ENCODE peak calls at places on chromosomes 6 and 20, in ten cellular contexts. K is mammary epithelial cell, M is WERI-Rb-1, O is AG04450, Z is A673, G is tibial artery, D is GM12865, T is astrocyte of the spinal cord, S is pancreas, H is Peyer's patch. P is an unnamed sample.

GRCh38 chr20:31691646-31692275 is 30.9 kb downstream of the BCL2L1 start:
- DNase-seq in S (no peak), O (no peak), G (no peak), H (no peak), Z (peak), M (no peak), D (peak), K (no peak), T (peak), P (no peak)

GRCh38 chr6:33080127-33081089 is 4.6 kb downstream of the HLA-DPB1 start:
- DNase-seq in S (peak), K (peak), M (peak), D (no peak), O (no peak), H (peak), G (peak), Z (peak), T (peak), P (peak)

GRCh38 chr20:47878601-47879004 is 93.3 kb upstream of the SULF2 start:
- DNase-seq in H (no peak), K (peak), G (no peak), T (no peak), S (no peak), M (peak), O (no peak), Z (no peak), D (no peak), P (no peak)

GRCh38 chr6:42403415-42403814 is 48.3 kb downstream of the TRERF1 start:
- DNase-seq in Z (no peak), M (no peak), D (no peak), T (peak), K (peak), H (peak), O (no peak), G (no peak), S (no peak), P (no peak)

GRCh38 chr6:37731888-37732287 is 34.2 kb upstream of the MDGA1 start:
- DNase-seq in G (no peak), Z (no peak), T (no peak), D (peak), K (no peak), S (no peak), O (no peak), H (peak), M (no peak), P (no peak)

GRCh38 chr6:54609986-54610385 is 236.6 kb upstream of the FAM83B start:
- DNase-seq in O (no peak), K (no peak), H (no peak), M (no peak), D (no peak), T (no peak), Z (no peak), S (no peak), G (no peak), P (no peak)

GRCh38 chr20:62069741-62070216 is 4.1 kb upstream of the TAF4 start:
- DNase-seq in M (no peak), S (no peak), T (peak), D (no peak), K (no peak), H (peak), O (no peak), G (no peak), Z (no peak), P (no peak)

GRCh38 chr6:33742092-33742491 is 4.6 kb downstream of the IP6K3 start:
- DNase-seq in M (no peak), S (no peak), K (no peak), G (no peak), T (no peak), D (no peak), Z (no peak), O (no peak), H (no peak), P (no peak)

GRCh38 chr20:53943522-53944291 is 126.7 kb downstream of the BCAS1 start:
- DNase-seq in H (peak), G (no peak), Z (peak), O (no peak), M (no peak), S (no peak), T (peak), D (peak), K (no peak), P (no peak)

GRCh38 chr6:90790058-90790457 is 203.2 kb upstream of the MAP3K7 start:
- DNase-seq in G (no peak), O (no peak), K (peak), M (no peak), S (no peak), D (no peak), T (peak), Z (no peak), H (no peak), P (no peak)

GRCh38 chr6:168163096-168163731 is 84.2 kb upstream of the FRMD1 start:
- DNase-seq in H (no peak), T (no peak), O (no peak), K (no peak), Z (no peak), G (no peak), D (no peak), M (no peak), S (no peak), P (no peak)

GRCh38 chr20:59010995-59011873 is 4.2 kb upstream of the CTSZ start:
- DNase-seq in Z (no peak), H (peak), D (no peak), M (no peak), O (peak), G (peak), K (peak), S (peak), T (peak), P (no peak)

GRCh38 chr20:36825374-36826104 is 50.4 kb upstream of the TLDC2 start:
- DNase-seq in O (no peak), S (no peak), H (no peak), T (no peak), Z (no peak), M (no peak), K (no peak), D (no peak), G (no peak), P (no peak)

GRCh38 chr20:13510837-13511488 is 127.8 kb downstream of the TASP1 start:
- DNase-seq in D (no peak), S (no peak), Z (no peak), H (no peak), O (no peak), K (no peak), T (no peak), M (no peak), G (peak), P (no peak)

GRCh38 chr6:44831002-44831610 is 443.6 kb downstream of the CDC5L start:
- DNase-seq in D (no peak), Z (no peak), H (no peak), G (no peak), T (peak), S (no peak), M (peak), K (no peak), O (no peak), P (no peak)

GRCh38 chr6:134288538-134289203 is 29.2 kb downstream of the SGK1 start:
- DNase-seq in S (no peak), G (no peak), M (no peak), H (no peak), K (peak), D (peak), Z (peak), T (peak), O (peak), P (no peak)

GRCh38 chr6:39896701-39897100 is 37.6 kb downstream of the MOCS1 start:
- DNase-seq in H (no peak), Z (no peak), G (peak), K (no peak), M (no peak), T (no peak), O (no peak), S (no peak), D (no peak), P (no peak)

GRCh38 chr6:18226451-18226850 is 37.9 kb downstream of the DEK start:
- DNase-seq in O (peak), G (no peak), T (peak), Z (no peak), M (no peak), K (peak), H (no peak), D (no peak), S (no peak), P (no peak)

GRCh38 chr6:125356888-125357287 is 55.1 kb upstream of the HDDC2 start:
- DNase-seq in T (no peak), S (no peak), D (no peak), K (no peak), Z (no peak), M (no peak), H (no peak), G (no peak), O (no peak), P (no peak)

GRCh38 chr6:6806793-6807518 is 218.4 kb downstream of the LY86 start:
- DNase-seq in H (peak), O (no peak), M (no peak), T (no peak), G (peak), D (peak), K (no peak), S (no peak), Z (no peak), P (peak)

GRCh38 chr6:78908621-78909020 is 41.3 kb downstream of the IRAK1BP1 start:
- DNase-seq in T (no peak), S (no peak), G (no peak), D (no peak), Z (no peak), K (peak), H (no peak), M (no peak), O (no peak), P (no peak)

GRCh38 chr6:131182991-131183425 is 47.7 kb downstream of the AKAP7 start:
- DNase-seq in D (peak), O (no peak), K (no peak), H (peak), G (no peak), S (no peak), T (peak), Z (peak), M (no peak), P (no peak)

GRCh38 chr6:13272131-13273046 is 55.9 kb downstream of the TBC1D7 start:
- DNase-seq in M (no peak), O (no peak), S (no peak), D (peak), H (peak), Z (no peak), K (no peak), T (no peak), G (peak), P (peak)

GRCh38 chr6:14108571-14109410 is 8.8 kb upstream of the CD83 start:
- DNase-seq in M (no peak), D (peak), K (peak), S (no peak), G (peak), Z (no peak), H (peak), T (no peak), O (no peak), P (no peak)

GRCh38 chr6:15817100-15817499 is 154.3 kb upstream of the DTNBP1 start:
- DNase-seq in M (peak), T (no peak), G (no peak), H (no peak), S (no peak), Z (no peak), D (no peak), O (no peak), K (no peak), P (no peak)

GRCh38 chr6:142846883-142847287 is 98.1 kb downstream of the HIVEP2 start:
- DNase-seq in T (peak), K (peak), S (no peak), G (peak), D (peak), O (peak), Z (peak), H (no peak), M (peak), P (no peak)

GRCh38 chr6:29797120-29797519 is 30.5 kb upstream of the HLA-G start:
- DNase-seq in M (peak), H (no peak), O (no peak), Z (no peak), K (peak), D (no peak), S (no peak), G (peak), T (no peak), P (no peak)

GRCh38 chr6:123091091-123091895 is 95.3 kb downstream of the CLVS2 start:
- DNase-seq in T (peak), Z (no peak), K (peak), M (no peak), H (no peak), G (no peak), O (no peak), S (no peak), D (no peak), P (no peak)

GRCh38 chr6:75947935-75948334 is 124.5 kb downstream of the IMPG1 start:
- DNase-seq in T (no peak), M (no peak), O (no peak), G (no peak), Z (no peak), S (no peak), H (no peak), K (no peak), D (no peak), P (no peak)

GRCh38 chr20:57329608-57330221 is at the start of gene SPO11:
- DNase-seq in G (no peak), H (no peak), T (no peak), S (no peak), D (no peak), Z (no peak), M (peak), K (no peak), O (no peak), P (no peak)

GRCh38 chr20:46545077-46545826 is 5.2 kb downstream of the OCSTAMP start:
- DNase-seq in T (no peak), S (no peak), G (no peak), M (no peak), H (no peak), D (peak), K (no peak), O (no peak), Z (no peak), P (no peak)

GRCh38 chr6:31531771-31532643 is 3.2 kb downstream of the MCCD1 start:
- DNase-seq in S (no peak), T (no peak), D (no peak), Z (no peak), M (no peak), O (no peak), G (no peak), H (no peak), K (no peak), P (no peak)

GRCh38 chr6:31531162-31531561 is 2.4 kb downstream of the MCCD1 start:
- DNase-seq in H (no peak), K (no peak), O (no peak), S (no peak), G (no peak), Z (no peak), M (no peak), T (no peak), D (no peak), P (no peak)

GRCh38 chr6:31529329-31530150 is 778 bp downstream of the MCCD1 start:
- DNase-seq in K (no peak), T (no peak), G (no peak), H (no peak), S (no peak), O (no peak), Z (no peak), M (peak), D (no peak), P (no peak)

GRCh38 chr6:31528821-31529328 is at the start of gene MCCD1:
- DNase-seq in H (no peak), Z (no peak), M (no peak), G (no peak), K (no peak), T (no peak), O (no peak), D (no peak), S (no peak), P (no peak)

DNA sequence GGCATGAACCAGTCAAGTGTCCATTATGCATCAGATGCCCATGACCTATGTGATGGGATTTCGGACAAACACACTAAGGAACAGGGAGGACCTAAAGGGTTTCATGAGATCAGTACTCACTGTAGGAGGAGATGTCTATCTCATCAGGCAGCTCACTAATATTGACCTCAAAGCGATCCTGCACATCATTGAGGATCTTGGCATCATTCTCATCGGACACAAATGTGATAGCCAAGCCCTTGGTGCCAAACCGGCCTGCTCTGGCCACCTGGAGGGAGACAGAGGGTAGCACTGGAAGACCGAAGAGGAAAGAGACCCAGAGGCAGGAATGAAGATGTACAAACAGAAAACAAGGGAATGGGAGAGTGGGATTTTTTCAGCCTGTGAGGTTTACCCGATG is 1.9 kb downstream of the MCCD1 start:
- DNase-seq in G (no peak), M (no peak), K (no peak), Z (no peak), T (no peak), H (no peak), S (no peak), O (no peak), D (no peak), P (no peak)
- TF ChIP-seq CTCF in G (no peak), M (peak), K (no peak), Z (no peak), T (no peak), H (no peak), S (no peak), O (no peak), D (no peak), P (no peak)

GRCh38 chr20:4978050-4978918 is 23.0 kb downstream of the SLC23A2 start:
- DNase-seq in O (no peak), H (no peak), Z (peak), M (peak), K (no peak), D (no peak), G (no peak), T (no peak), S (no peak), P (no peak)

GRCh38 chr20:4985658-4986057 is 15.7 kb downstream of the SLC23A2 start:
- DNase-seq in M (no peak), H (no peak), S (no peak), O (no peak), T (no peak), D (peak), G (no peak), Z (peak), K (no peak), P (no peak)

DNA sequence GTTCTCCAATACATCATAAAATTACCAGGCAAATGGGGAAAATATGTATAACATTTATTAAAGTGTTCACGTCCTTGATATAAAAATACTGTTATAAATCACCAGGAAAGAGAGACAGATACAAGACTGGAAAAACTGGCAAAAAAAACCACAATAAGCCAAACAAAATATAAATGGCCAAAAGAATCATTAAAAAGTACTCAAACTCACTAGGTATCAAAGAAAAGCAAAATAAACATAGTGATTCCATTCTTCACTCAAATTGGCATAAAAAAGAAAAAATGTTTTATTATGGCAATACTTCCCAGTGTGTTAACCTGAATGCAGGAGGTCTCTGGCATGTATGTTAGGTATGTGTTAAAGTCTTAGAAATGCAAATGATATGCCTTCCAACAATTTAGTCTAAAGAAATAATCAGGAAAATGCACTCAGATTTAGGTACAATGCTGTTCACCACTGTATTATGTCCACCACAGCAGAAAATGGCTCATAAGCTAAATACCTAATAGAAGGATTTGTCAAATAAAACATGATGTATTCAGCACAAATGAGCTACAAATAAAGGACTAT is 21.4 kb downstream of the SLC23A2 start:
- DNase-seq in D (no peak), Z (no peak), O (no peak), H (no peak), T (no peak), S (no peak), K (no peak), M (no peak), G (no peak), P (no peak)
- TF ChIP-seq CTCF in D (no peak), Z (no peak), O (no peak), H (no peak), T (no peak), S (no peak), K (no peak), M (no peak), G (no peak), P (no peak)

DNA sequence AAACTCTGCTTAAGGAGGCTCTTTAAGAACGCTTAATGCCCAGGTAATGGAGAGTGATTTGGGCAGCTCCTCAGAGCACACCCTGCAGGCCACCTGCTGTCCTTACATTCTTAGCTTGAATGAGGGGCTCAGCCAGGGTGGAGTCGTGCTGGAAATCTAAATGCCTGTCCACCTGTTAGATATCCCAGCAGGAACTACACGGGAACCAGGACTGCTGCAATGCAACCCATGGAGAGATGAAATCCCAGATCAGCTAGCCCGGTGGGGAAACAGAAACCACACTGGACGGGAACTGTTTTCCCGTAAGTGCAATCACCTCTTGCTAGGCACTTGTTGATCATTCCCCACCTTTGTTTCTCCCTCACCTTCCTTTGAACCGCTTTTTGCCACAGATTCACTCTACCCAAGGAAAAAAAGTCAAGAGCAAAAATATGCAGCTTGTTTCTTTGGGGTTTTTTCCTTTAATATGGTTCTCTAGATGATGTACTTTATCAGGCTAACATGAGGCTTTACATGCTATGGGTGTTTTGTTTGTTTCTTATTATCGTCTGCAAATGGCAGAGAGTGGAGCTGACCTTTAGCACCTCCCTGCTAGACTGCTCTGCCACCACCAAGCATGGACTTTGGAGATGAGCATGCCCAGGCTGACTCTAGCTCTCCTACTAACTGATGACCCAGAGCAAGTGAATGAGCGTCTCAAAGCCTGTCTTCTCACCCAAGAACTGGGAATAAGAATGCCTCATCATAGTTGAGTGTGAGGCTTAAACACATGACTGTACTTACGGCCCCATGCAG is 125.9 kb upstream of the TNFAIP3 start:
- DNase-seq in M (no peak), T (no peak), Z (no peak), O (no peak), S (no peak), D (no peak), G (no peak), H (no peak), K (no peak), P (no peak)
- TF ChIP-seq CTCF in M (peak), T (no peak), Z (no peak), O (no peak), S (no peak), D (peak), G (no peak), H (no peak), K (no peak), P (no peak)

DNA sequence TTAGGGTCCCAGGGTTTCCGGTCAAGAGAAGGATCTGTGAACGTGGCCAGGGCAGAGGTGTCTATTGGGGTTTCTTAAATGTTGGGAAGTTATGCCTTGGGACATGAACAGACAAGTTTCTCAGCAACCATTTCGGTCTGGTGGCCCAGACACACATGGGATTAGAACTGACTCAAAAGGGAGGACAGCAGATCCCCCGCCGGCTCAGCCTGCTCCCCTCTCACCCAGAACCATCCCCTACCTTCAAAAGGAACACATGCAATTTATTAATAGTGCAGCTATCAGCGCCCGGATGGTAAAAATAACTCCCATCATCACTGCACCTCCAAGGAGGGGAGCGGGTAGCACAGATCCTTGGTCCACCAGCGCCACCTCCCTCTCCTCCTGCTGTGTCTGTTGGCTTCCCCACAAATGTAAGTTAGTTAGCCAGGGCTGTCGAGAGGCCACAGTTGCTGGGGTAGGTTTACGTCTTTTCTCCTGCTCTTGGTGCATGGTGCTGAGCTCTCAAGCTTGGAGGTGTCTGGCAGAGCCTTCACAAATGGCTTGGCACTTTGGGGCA is 77.1 kb downstream of the TRAM2 start:
- DNase-seq in O (no peak), G (peak), M (peak), Z (no peak), T (no peak), H (no peak), D (no peak), S (no peak), K (no peak), P (peak)
- TF ChIP-seq CTCF in O (no peak), G (no peak), M (peak), Z (no peak), T (no peak), H (no peak), D (no peak), S (no peak), K (no peak), P (peak)

P was measured in left ventricle myocardium inferior.